ENCODE peak calls at places on chromosomes 7 and 10, in seven cellular contexts. One of them, this sample, is unnamed.

GRCh38 chr10:132837905-132838304 is 52.0 kb upstream of the NKX6-2 start:
- DNase-seq in A549: no peak
- DNase-seq in Peyer's patch: no peak
- DNase-seq in astrocyte of the spinal cord: no peak
- DNase-seq in PC-9: no peak
- DNase-seq in vagina: no peak
- DNase-seq in CD14-positive monocyte: no peak
- DNase-seq in this sample: no peak

GRCh38 chr10:103890194-103890658 is 27.8 kb downstream of the STN1 start:
- DNase-seq in A549: peak
- DNase-seq in Peyer's patch: no peak
- DNase-seq in astrocyte of the spinal cord: no peak
- DNase-seq in PC-9: peak
- DNase-seq in vagina: peak
- DNase-seq in CD14-positive monocyte: peak
- DNase-seq in this sample: peak

GRCh38 chr7:265998-266850 is 23.7 kb upstream of the FOXL3 start:
- DNase-seq in A549: no peak
- DNase-seq in Peyer's patch: no peak
- DNase-seq in astrocyte of the spinal cord: no peak
- DNase-seq in PC-9: no peak
- DNase-seq in vagina: no peak
- DNase-seq in CD14-positive monocyte: no peak
- DNase-seq in this sample: no peak

GRCh38 chr7:37738338-37738737 is 54.8 kb downstream of the GPR141 start:
- DNase-seq in A549: no peak
- DNase-seq in Peyer's patch: no peak
- DNase-seq in astrocyte of the spinal cord: no peak
- DNase-seq in PC-9: no peak
- DNase-seq in vagina: no peak
- DNase-seq in CD14-positive monocyte: no peak
- DNase-seq in this sample: no peak

GRCh38 chr7:77766801-77767605 is 31.2 kb downstream of the TMEM60 start:
- DNase-seq in A549: no peak
- DNase-seq in Peyer's patch: no peak
- DNase-seq in astrocyte of the spinal cord: no peak
- DNase-seq in PC-9: no peak
- DNase-seq in vagina: no peak
- DNase-seq in CD14-positive monocyte: no peak
- DNase-seq in this sample: no peak

GRCh38 chr10:33126118-33126517 is 168.1 kb upstream of the ITGB1 start:
- DNase-seq in A549: no peak
- DNase-seq in Peyer's patch: no peak
- DNase-seq in astrocyte of the spinal cord: peak
- DNase-seq in PC-9: no peak
- DNase-seq in vagina: no peak
- DNase-seq in CD14-positive monocyte: no peak
- DNase-seq in this sample: no peak

GRCh38 chr10:13613519-13613918 is 26.8 kb downstream of the PRPF18 start:
- DNase-seq in A549: peak
- DNase-seq in Peyer's patch: no peak
- DNase-seq in astrocyte of the spinal cord: peak
- DNase-seq in PC-9: no peak
- DNase-seq in vagina: no peak
- DNase-seq in CD14-positive monocyte: no peak
- DNase-seq in this sample: no peak

GRCh38 chr10:124152781-124153600 is 59.6 kb upstream of the CHST15 start:
- DNase-seq in A549: peak
- DNase-seq in Peyer's patch: peak
- DNase-seq in astrocyte of the spinal cord: peak
- DNase-seq in PC-9: peak
- DNase-seq in vagina: no peak
- DNase-seq in CD14-positive monocyte: peak
- DNase-seq in this sample: peak

GRCh38 chr7:132155715-132156114 is 420.6 kb downstream of the PLXNA4 start:
- DNase-seq in A549: no peak
- DNase-seq in Peyer's patch: no peak
- DNase-seq in astrocyte of the spinal cord: no peak
- DNase-seq in PC-9: no peak
- DNase-seq in vagina: no peak
- DNase-seq in CD14-positive monocyte: no peak
- DNase-seq in this sample: no peak

GRCh38 chr7:115218076-115218475 is 296.2 kb downstream of the MDFIC start:
- DNase-seq in A549: no peak
- DNase-seq in Peyer's patch: no peak
- DNase-seq in astrocyte of the spinal cord: no peak
- DNase-seq in PC-9: no peak
- DNase-seq in vagina: no peak
- DNase-seq in CD14-positive monocyte: no peak
- DNase-seq in this sample: no peak

GRCh38 chr7:1545417-1546246 is 10.4 kb downstream of the TMEM184A start:
- DNase-seq in A549: peak
- DNase-seq in Peyer's patch: no peak
- DNase-seq in astrocyte of the spinal cord: no peak
- DNase-seq in PC-9: no peak
- DNase-seq in vagina: no peak
- DNase-seq in CD14-positive monocyte: peak
- DNase-seq in this sample: no peak

GRCh38 chr7:37832194-37832593 is 16.2 kb upstream of the NME8 start:
- DNase-seq in A549: peak
- DNase-seq in Peyer's patch: peak
- DNase-seq in astrocyte of the spinal cord: no peak
- DNase-seq in PC-9: no peak
- DNase-seq in vagina: no peak
- DNase-seq in CD14-positive monocyte: peak
- DNase-seq in this sample: peak

GRCh38 chr7:17304926-17305325 is 6.5 kb downstream of the AHR start:
- DNase-seq in A549: peak
- DNase-seq in Peyer's patch: no peak
- DNase-seq in astrocyte of the spinal cord: peak
- DNase-seq in PC-9: peak
- DNase-seq in vagina: no peak
- DNase-seq in CD14-positive monocyte: no peak
- DNase-seq in this sample: peak

GRCh38 chr7:15783971-15784693 is 97.6 kb upstream of the MEOX2 start:
- DNase-seq in A549: no peak
- DNase-seq in Peyer's patch: no peak
- DNase-seq in astrocyte of the spinal cord: no peak
- DNase-seq in PC-9: no peak
- DNase-seq in vagina: no peak
- DNase-seq in CD14-positive monocyte: no peak
- DNase-seq in this sample: no peak
- TF ChIP-seq CTCF in A549: no peak
- TF ChIP-seq CTCF in Peyer's patch: no peak
- TF ChIP-seq CTCF in astrocyte of the spinal cord: no peak
- TF ChIP-seq CTCF in PC-9: no peak
- TF ChIP-seq CTCF in vagina: no peak
- TF ChIP-seq CTCF in CD14-positive monocyte: no peak
- TF ChIP-seq CTCF in this sample: no peak

GRCh38 chr10:2212196-2212719 is 474.9 kb upstream of the ADARB2 start:
- DNase-seq in A549: no peak
- DNase-seq in Peyer's patch: no peak
- DNase-seq in astrocyte of the spinal cord: no peak
- DNase-seq in PC-9: no peak
- DNase-seq in vagina: no peak
- DNase-seq in CD14-positive monocyte: no peak
- DNase-seq in this sample: no peak

GRCh38 chr10:2210083-2210482 is 472.8 kb upstream of the ADARB2 start:
- DNase-seq in A549: no peak
- DNase-seq in Peyer's patch: no peak
- DNase-seq in astrocyte of the spinal cord: no peak
- DNase-seq in PC-9: no peak
- DNase-seq in vagina: no peak
- DNase-seq in CD14-positive monocyte: no peak
- DNase-seq in this sample: no peak

GRCh38 chr10:2214035-2214434 is 476.7 kb upstream of the ADARB2 start:
- DNase-seq in A549: no peak
- DNase-seq in Peyer's patch: no peak
- DNase-seq in astrocyte of the spinal cord: peak
- DNase-seq in PC-9: no peak
- DNase-seq in vagina: no peak
- DNase-seq in CD14-positive monocyte: no peak
- DNase-seq in this sample: peak

DNA sequence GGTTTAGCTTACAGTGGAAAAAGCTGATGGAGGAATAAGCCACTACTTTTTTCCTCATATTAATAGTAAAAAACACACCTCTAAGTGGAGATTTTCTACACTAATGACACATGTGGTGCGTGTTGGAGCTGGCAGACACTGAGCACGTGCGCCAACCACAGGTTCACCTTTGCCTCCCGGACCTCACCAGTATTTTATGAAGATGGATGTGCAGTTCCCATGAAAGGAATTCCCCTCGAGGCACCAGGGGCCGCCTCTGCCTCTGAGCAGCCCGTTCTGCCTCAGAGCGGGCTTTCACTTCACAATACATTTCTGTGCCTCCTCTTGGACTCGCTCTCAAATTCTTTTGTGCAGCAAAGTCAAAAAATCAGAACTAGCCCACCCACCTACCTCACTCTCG is 477.5 kb upstream of the ADARB2 start:
- DNase-seq in A549: no peak
- DNase-seq in Peyer's patch: no peak
- DNase-seq in astrocyte of the spinal cord: no peak
- DNase-seq in PC-9: no peak
- DNase-seq in vagina: no peak
- DNase-seq in CD14-positive monocyte: no peak
- DNase-seq in this sample: no peak
- TF ChIP-seq CTCF in A549: no peak
- TF ChIP-seq CTCF in Peyer's patch: no peak
- TF ChIP-seq CTCF in astrocyte of the spinal cord: no peak
- TF ChIP-seq CTCF in PC-9: no peak
- TF ChIP-seq CTCF in vagina: no peak
- TF ChIP-seq CTCF in CD14-positive monocyte: no peak
- TF ChIP-seq CTCF in this sample: no peak

GRCh38 chr10:58517071-58517470 is 4.4 kb downstream of the BICC1 start:
- DNase-seq in A549: peak
- DNase-seq in Peyer's patch: no peak
- DNase-seq in astrocyte of the spinal cord: no peak
- DNase-seq in PC-9: no peak
- DNase-seq in vagina: no peak
- DNase-seq in CD14-positive monocyte: no peak
- DNase-seq in this sample: no peak
- TF ChIP-seq CTCF in A549: no peak
- TF ChIP-seq CTCF in Peyer's patch: no peak
- TF ChIP-seq CTCF in astrocyte of the spinal cord: no peak
- TF ChIP-seq CTCF in PC-9: no peak
- TF ChIP-seq CTCF in vagina: no peak
- TF ChIP-seq CTCF in CD14-positive monocyte: no peak
- TF ChIP-seq CTCF in this sample: no peak

GRCh38 chr7:43456200-43456599 is 126.7 kb upstream of the STK17A start:
- DNase-seq in A549: no peak
- DNase-seq in Peyer's patch: no peak
- DNase-seq in astrocyte of the spinal cord: no peak
- DNase-seq in PC-9: no peak
- DNase-seq in vagina: no peak
- DNase-seq in CD14-positive monocyte: no peak
- DNase-seq in this sample: no peak
- TF ChIP-seq CTCF in A549: no peak
- TF ChIP-seq CTCF in Peyer's patch: no peak
- TF ChIP-seq CTCF in astrocyte of the spinal cord: peak
- TF ChIP-seq CTCF in PC-9: no peak
- TF ChIP-seq CTCF in vagina: no peak
- TF ChIP-seq CTCF in CD14-positive monocyte: no peak
- TF ChIP-seq CTCF in this sample: no peak

GRCh38 chr7:43771128-43771527 is 12.6 kb downstream of the BLVRA start:
- DNase-seq in A549: no peak
- DNase-seq in Peyer's patch: no peak
- DNase-seq in astrocyte of the spinal cord: no peak
- DNase-seq in PC-9: no peak
- DNase-seq in vagina: no peak
- DNase-seq in CD14-positive monocyte: no peak
- DNase-seq in this sample: no peak

GRCh38 chr7:43771567-43771966 is 13.1 kb downstream of the BLVRA start:
- DNase-seq in A549: no peak
- DNase-seq in Peyer's patch: no peak
- DNase-seq in astrocyte of the spinal cord: no peak
- DNase-seq in PC-9: no peak
- DNase-seq in vagina: no peak
- DNase-seq in CD14-positive monocyte: no peak
- DNase-seq in this sample: no peak

GRCh38 chr7:43768201-43768893 is 9.9 kb downstream of the BLVRA start:
- DNase-seq in A549: no peak
- DNase-seq in Peyer's patch: no peak
- DNase-seq in astrocyte of the spinal cord: no peak
- DNase-seq in PC-9: no peak
- DNase-seq in vagina: no peak
- DNase-seq in CD14-positive monocyte: no peak
- DNase-seq in this sample: no peak

GRCh38 chr7:43768894-43769272 is 10.4 kb downstream of the BLVRA start:
- DNase-seq in A549: no peak
- DNase-seq in Peyer's patch: no peak
- DNase-seq in astrocyte of the spinal cord: no peak
- DNase-seq in PC-9: no peak
- DNase-seq in vagina: no peak
- DNase-seq in CD14-positive monocyte: no peak
- DNase-seq in this sample: no peak

GRCh38 chr7:43769791-43770465 is 11.4 kb downstream of the BLVRA start:
- DNase-seq in A549: no peak
- DNase-seq in Peyer's patch: no peak
- DNase-seq in astrocyte of the spinal cord: no peak
- DNase-seq in PC-9: no peak
- DNase-seq in vagina: no peak
- DNase-seq in CD14-positive monocyte: no peak
- DNase-seq in this sample: no peak
- TF ChIP-seq CTCF in A549: no peak
- TF ChIP-seq CTCF in Peyer's patch: no peak
- TF ChIP-seq CTCF in astrocyte of the spinal cord: no peak
- TF ChIP-seq CTCF in PC-9: no peak
- TF ChIP-seq CTCF in vagina: no peak
- TF ChIP-seq CTCF in CD14-positive monocyte: no peak
- TF ChIP-seq CTCF in this sample: no peak

DNA sequence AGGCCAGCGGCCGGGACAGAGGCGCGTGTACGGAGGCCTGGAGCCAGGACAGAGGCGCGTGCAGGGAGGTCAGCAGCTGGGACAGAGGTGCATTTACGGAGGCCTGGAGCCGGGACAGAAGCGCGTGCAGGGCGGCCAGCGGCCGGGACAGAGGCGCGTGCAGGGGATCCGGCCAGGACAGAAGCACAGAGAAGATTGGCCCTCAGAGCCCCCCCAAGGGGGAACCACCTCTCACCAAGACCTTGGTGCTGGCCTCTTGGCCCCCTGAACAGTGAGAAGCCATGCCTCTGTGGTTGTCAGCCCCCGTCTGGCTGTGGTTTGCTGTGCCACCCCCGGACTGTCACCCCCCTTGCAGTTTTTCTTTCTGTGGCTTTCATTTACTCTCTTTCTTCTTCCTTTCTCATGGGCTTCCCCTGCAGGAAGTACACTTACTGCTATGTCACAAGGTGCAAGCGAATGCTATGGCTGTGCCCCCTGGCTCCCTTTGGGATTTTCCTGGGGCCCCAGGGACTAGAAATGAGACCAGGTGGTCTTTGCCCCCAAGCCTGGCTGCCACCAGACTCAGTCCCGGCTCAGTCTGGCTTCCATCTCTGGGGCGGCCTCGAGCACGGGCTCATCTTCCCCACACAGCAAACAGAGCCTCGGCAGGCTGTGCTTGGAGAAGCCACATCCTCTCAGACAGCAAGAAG is 41.1 kb downstream of the INSIG1 start:
- DNase-seq in A549: no peak
- DNase-seq in Peyer's patch: no peak
- DNase-seq in astrocyte of the spinal cord: no peak
- DNase-seq in PC-9: no peak
- DNase-seq in vagina: no peak
- DNase-seq in CD14-positive monocyte: no peak
- DNase-seq in this sample: no peak
- TF ChIP-seq CTCF in A549: no peak
- TF ChIP-seq CTCF in Peyer's patch: no peak
- TF ChIP-seq CTCF in astrocyte of the spinal cord: no peak
- TF ChIP-seq CTCF in PC-9: no peak
- TF ChIP-seq CTCF in vagina: no peak
- TF ChIP-seq CTCF in CD14-positive monocyte: no peak
- TF ChIP-seq CTCF in this sample: no peak

This sample was measured in Calu3.